ENCODE peak calls at places on chromosomes 5 and 9, in five cellular contexts. I is SJSA1, R is osteoblast, L is upper lobe of right lung, Q is stomach. A is an unnamed sample.

GRCh38 chr5:135222171-135222681 is 176.8 kb downstream of the MACROH2A1 start:
- DNase-seq in I (no peak), R (peak; percentile 36), L (peak; percentile 38), Q (peak; percentile 45), A (peak; percentile 38)

GRCh38 chr9:135480942-135481315 is 1.3 kb downstream of the PPP1R26 start:
- DNase-seq in I (no peak), R (peak; percentile 30), L (no peak), Q (no peak), A (no peak)

GRCh38 chr5:143190260-143190810 is 213.2 kb downstream of the NR3C1 start:
- DNase-seq in I (no peak), R (no peak), L (no peak), Q (no peak), A (no peak)

GRCh38 chr5:132008961-132009680 is 2.3 kb downstream of the ACSL6 start:
- DNase-seq in I (no peak), R (peak; percentile 81), L (peak; percentile 66), Q (no peak), A (no peak)

GRCh38 chr9:118446962-118447490 is 742.8 kb downstream of the TLR4 start:
- DNase-seq in I (no peak), R (no peak), L (peak; percentile 37), Q (no peak), A (no peak)

GRCh38 chr9:98929866-98930265 is 13.8 kb upstream of the COL15A1 start:
- DNase-seq in I (no peak), R (no peak), L (no peak), Q (no peak), A (no peak)

GRCh38 chr5:65152131-65152530 is 329.6 kb downstream of the ADAMTS6 start:
- DNase-seq in I (no peak), R (no peak), L (no peak), Q (no peak), A (no peak)

GRCh38 chr5:132262882-132263547 is 5.5 kb downstream of the PDLIM4 start:
- DNase-seq in I (no peak), R (no peak), L (no peak), Q (no peak), A (no peak)

GRCh38 chr5:142360607-142361120 is 35.8 kb upstream of the SPRY4 start:
- DNase-seq in I (peak; percentile 53), R (peak; percentile 73), L (no peak), Q (peak; percentile 37), A (no peak)

GRCh38 chr5:109468737-109469420 is 59.1 kb upstream of the PJA2 start:
- DNase-seq in I (peak; percentile 95), R (peak; percentile 88), L (peak; percentile 94), Q (peak; percentile 99), A (peak; percentile 94)
- H3K4me3 ChIP-seq in I (no peak overlapping the region), R (no peak overlapping the region), L (no peak overlapping the region), Q (no peak overlapping the region), A (no peak overlapping the region)

DNA sequence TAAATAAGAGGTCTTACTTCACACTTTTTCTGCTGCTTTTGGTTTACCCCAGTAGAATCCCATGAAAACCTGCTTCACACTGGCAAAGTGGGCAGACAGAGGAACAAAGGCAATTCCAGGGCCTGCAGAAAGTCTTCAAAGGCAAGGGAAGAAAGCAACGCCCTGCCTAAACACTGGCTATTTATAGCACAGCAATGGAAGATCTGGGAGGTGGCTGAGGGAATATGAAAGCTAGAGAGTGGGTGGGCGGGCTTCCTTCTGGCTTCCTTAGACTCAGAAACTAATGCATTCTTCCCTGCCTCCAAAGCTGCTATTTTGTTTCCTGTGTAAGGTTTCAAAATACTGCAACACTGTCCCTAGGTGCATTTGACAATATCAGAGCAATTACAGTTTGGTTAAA is 46.8 kb downstream of the ELAVL2 start:
- DNase-seq in I (no peak), R (peak; percentile 14), L (no peak), Q (no peak), A (no peak)
- H3K27ac ChIP-seq in I (no peak overlapping the region), R (no peak overlapping the region), L (no peak overlapping the region), Q (no peak overlapping the region), A (no peak overlapping the region)

GRCh38 chr9:69818946-69819345 is 1.7 kb upstream of the CFAP95 start:
- DNase-seq in I (no peak), R (no peak), L (no peak), Q (no peak), A (no peak)

GRCh38 chr9:69824497-69825252 is 4.1 kb downstream of the CFAP95 start:
- DNase-seq in I (no peak), R (no peak), L (no peak), Q (no peak), A (no peak)

GRCh38 chr9:69820955-69821788 is 555 bp downstream of the CFAP95 start:
- DNase-seq in I (no peak), R (peak; percentile 78), L (no peak), Q (no peak), A (no peak)

GRCh38 chr9:69817202-69817601 is 3.4 kb upstream of the CFAP95 start:
- DNase-seq in I (no peak), R (no peak), L (no peak), Q (no peak), A (no peak)

GRCh38 chr9:69822091-69822750 is 1.6 kb downstream of the CFAP95 start:
- DNase-seq in I (no peak), R (peak; percentile 61), L (no peak), Q (no peak), A (no peak)
- H3K4me3 ChIP-seq in I (no peak overlapping the region), R (no peak overlapping the region), L (no peak overlapping the region), Q (no peak overlapping the region), A (no peak overlapping the region)

DNA sequence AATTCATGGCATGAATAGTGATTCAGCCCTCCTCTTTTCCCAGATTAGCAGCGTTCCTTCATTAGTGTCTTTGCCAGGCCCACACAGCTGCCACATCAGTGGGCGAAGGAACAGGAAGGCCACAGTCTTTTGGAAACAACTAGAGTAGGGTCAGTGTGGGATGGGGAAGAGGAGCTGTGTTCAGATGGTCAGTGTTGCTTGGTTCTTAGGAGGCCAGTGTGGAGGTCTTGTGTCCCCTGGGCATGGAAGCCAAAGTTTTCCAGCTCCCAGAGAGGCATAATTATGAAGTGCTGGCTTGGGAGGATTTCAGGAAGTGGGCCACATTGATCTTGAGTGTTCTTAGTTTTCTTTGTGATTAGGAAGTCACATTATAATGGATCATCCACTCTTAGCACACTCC is 269.6 kb downstream of the PSAT1 start:
- DNase-seq in I (no peak), R (no peak), L (no peak), Q (no peak), A (no peak)
- H3K27ac ChIP-seq in I (no peak overlapping the region), R (peak overlapping the region; percentile 34), L (no peak overlapping the region), Q (no peak overlapping the region), A (no peak overlapping the region)

DNA sequence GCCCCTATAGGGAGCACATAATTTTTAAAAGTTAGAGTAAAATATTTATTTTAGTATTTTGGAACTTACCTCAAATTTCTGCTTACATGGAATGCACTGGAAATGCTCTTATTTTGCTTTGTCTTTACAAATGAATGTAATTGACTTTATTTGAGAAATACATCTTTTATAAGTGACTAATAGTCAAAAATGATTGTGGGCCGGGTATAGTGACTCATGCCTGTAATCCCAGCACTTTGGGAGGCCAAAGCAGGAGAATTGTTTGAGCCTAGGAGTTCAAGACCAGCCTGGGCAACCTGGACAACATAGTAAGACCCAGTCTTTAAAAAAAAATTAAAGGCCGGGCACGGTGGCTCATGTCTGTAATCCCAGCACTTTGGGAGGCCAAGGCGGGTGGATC is 5.8 kb downstream of the HMGCR start:
- DNase-seq in I (no peak), R (no peak), L (no peak), Q (no peak), A (no peak)
- H3K4me3 ChIP-seq in I (no peak overlapping the region), R (no peak overlapping the region), L (no peak overlapping the region), Q (no peak overlapping the region), A (no peak overlapping the region)

GRCh38 chr5:173556142-173557028 is 60.1 kb downstream of the BOD1 start:
- DNase-seq in I (no peak), R (no peak), L (no peak), Q (no peak), A (no peak)
- H3K27ac ChIP-seq in I (no peak overlapping the region), R (no peak overlapping the region), L (no peak overlapping the region), Q (no peak overlapping the region), A (no peak overlapping the region)

GRCh38 chr5:14032944-14033343 is 88.5 kb upstream of the DNAH5 start:
- DNase-seq in I (no peak), R (no peak), L (no peak), Q (no peak), A (no peak)
- H3K4me3 ChIP-seq in I (no peak overlapping the region), R (no peak overlapping the region), L (no peak overlapping the region), Q (no peak overlapping the region), A (no peak overlapping the region)

DNA sequence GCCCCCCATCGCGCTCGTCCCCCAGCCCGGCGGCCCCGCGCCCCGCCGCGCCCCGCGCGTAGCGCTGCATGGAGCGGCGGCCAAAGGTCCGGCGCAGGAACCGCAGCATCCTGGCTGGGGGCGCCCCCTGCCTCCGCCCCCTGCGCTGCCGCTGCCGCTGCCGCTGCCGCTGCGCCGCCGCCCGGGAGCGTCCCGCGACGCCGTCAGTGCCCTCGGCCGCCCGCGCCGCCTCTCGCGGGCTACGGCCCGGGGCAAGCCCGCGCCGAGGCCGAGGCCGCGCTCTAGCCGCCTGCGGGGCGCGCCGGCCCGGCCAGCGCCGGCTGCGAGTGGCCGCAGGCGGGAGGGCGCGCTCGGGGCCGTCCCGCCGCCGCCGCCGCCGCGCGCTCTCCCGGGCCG is 523 bp downstream of the EPB41L4B start:
- DNase-seq in I (no peak), R (peak; percentile 87), L (no peak), Q (no peak), A (no peak)
- H3K27ac ChIP-seq in I (no peak overlapping the region), R (no peak overlapping the region), L (no peak overlapping the region), Q (no peak overlapping the region), A (no peak overlapping the region)

DNA sequence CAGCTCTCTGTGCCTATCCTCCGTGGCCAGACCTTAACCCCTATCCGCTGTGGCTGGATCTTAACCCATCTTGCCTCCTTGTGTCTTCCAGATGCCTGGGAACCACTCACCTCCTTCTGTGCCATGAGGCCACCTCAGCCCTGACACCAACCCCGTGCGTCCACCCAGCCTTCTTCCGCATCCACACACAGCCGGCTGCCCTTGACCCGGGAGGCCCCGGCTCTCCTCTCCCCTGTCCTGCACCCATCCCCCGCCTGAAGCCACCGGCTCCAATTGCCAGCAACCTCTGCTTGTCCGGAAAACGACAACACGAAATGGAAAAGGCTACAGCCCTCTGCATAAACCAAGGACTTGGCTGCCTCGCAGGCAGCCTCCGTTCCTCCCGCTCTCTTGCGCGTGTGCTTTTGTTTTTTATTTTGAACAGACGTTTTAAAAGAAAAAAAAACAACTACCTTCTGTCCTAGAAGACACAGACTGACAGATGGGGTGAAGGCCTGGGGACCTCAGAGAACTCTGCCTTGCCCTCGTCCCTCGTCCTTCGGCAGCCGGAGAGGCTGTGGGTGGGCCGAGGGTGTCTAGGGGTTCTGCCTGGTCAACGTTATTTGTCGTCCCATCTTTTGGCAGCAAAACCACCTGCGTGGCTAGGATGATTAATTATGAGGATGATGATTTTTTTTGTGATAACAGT is 32.5 kb upstream of the HMCN2 start:
- DNase-seq in I (no peak), R (peak; percentile 52), L (no peak), Q (no peak), A (no peak)
- H3K4me3 ChIP-seq in I (no peak overlapping the region), R (no peak overlapping the region), L (no peak overlapping the region), Q (no peak overlapping the region), A (no peak overlapping the region)